ENCODE peak calls at places on chromosome 12, in seven cellular contexts. G, U, I, W, V, C and X are unnamed samples.

GRCh38 chr12:75939016-75939642 is 92.4 kb downstream of the PHLDA1 start:
- DNase-seq in V (no peak), U (no peak), C (no peak), W (peak), I (no peak), G (no peak), X (no peak)

GRCh38 chr12:132423251-132424117 is 66.5 kb upstream of the FBRSL1 start:
- DNase-seq in V (peak), W (no peak), C (no peak), I (no peak), U (no peak), G (no peak), X (no peak)

GRCh38 chr12:62732861-62733427 is 202.0 kb downstream of the PPM1H start:
- DNase-seq in C (peak), U (peak), W (peak), V (no peak), G (no peak), I (no peak), X (no peak)

GRCh38 chr12:4267904-4268548 is 5.5 kb upstream of the CCND2 start:
- DNase-seq in I (no peak), U (no peak), V (no peak), W (no peak), G (no peak), C (no peak), X (no peak)

GRCh38 chr12:42469355-42470006 is 120.1 kb downstream of the PRICKLE1 start:
- DNase-seq in G (no peak), I (no peak), W (no peak), C (no peak), V (no peak), U (no peak), X (no peak)

GRCh38 chr12:6952121-6952859 is 1.1 kb downstream of the PTPN6 start:
- DNase-seq in V (no peak), W (no peak), U (no peak), I (no peak), G (no peak), C (no peak), X (no peak)

GRCh38 chr12:50525422-50525821 is 20.6 kb downstream of the DIP2B start:
- DNase-seq in C (no peak), G (no peak), I (no peak), V (no peak), U (no peak), W (no peak), X (no peak)

GRCh38 chr12:96064266-96064665 is 28.9 kb upstream of the LTA4H start:
- DNase-seq in C (no peak), U (no peak), V (no peak), G (no peak), W (no peak), I (no peak), X (no peak)

GRCh38 chr12:101941306-101942000 is 64.1 kb downstream of the DRAM1 start:
- DNase-seq in V (no peak), C (no peak), I (no peak), U (no peak), G (no peak), W (no peak), X (no peak)

GRCh38 chr12:39887824-39888223 is 218.1 kb downstream of the SLC2A13 start:
- DNase-seq in I (no peak), U (no peak), G (no peak), V (no peak), W (no peak), C (no peak), X (no peak)

DNA sequence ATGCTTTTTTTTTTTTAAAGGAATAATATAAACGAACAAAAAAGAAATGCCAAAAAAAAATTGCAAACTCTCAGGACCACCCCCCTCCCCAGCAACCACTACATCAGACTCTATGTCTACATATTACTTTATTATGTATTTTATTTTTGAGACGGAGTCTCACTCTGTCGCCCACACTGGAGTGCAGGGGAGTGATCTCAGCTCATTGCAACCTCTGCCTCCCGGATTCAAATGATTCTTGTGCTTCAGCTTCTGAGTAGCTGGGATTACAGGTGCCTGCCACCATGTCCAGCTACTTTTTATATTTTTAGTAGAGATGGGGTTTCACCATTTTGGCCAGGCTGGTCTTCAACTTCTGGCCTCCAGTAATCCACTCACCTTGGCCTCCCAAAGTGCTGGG is 22.9 kb downstream of the HECTD4 start:
- DNase-seq in C (no peak), V (no peak), G (no peak), W (no peak), I (no peak), U (no peak), X (no peak)
- H3K9ac ChIP-seq in C (no peak), V (no peak), G (no peak), W (no peak), I (no peak), U (no peak), X (no peak)

GRCh38 chr12:2641761-2642160 is 153.0 kb upstream of the FKBP4 start:
- DNase-seq in U (no peak), G (no peak), W (no peak), I (no peak), C (no peak), V (no peak), X (no peak)

GRCh38 chr12:2639020-2639298 is 155.8 kb upstream of the FKBP4 start:
- DNase-seq in U (no peak), W (no peak), I (no peak), C (no peak), G (no peak), V (no peak), X (no peak)

GRCh38 chr12:2640709-2641108 is 154.1 kb upstream of the FKBP4 start:
- DNase-seq in G (peak), C (peak), I (peak), U (peak), W (peak), V (no peak), X (no peak)

GRCh38 chr12:2641209-2641608 is 153.6 kb upstream of the FKBP4 start:
- DNase-seq in V (no peak), W (peak), I (peak), C (peak), G (peak), U (peak), X (no peak)

GRCh38 chr12:2640281-2640680 is 154.5 kb upstream of the FKBP4 start:
- DNase-seq in W (no peak), C (no peak), U (no peak), I (no peak), G (no peak), V (no peak), X (no peak)
- H3K9ac ChIP-seq in W (peak), C (peak), U (no peak), I (no peak), G (peak), V (no peak), X (no peak)

DNA sequence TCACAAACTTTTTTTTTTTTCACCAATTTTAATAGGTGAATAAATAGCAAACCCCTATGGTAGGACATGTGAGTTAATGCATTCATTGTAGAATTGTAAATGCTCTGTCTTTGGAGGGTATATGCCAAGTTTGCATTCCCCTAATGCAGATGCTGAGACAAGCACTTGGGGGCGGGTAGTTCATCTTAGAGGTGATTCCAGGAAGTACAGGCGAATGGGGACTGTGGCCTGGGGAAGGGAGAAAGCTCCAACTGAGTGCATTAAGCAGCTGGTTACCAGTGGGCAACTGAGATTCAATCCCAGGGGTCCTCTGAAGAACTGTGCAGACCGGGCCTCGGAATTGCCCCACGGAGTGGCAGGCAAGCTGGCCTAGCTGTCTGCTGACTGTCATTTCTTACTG is 107.6 kb downstream of the ZNF664 start:
- DNase-seq in W (no peak), I (no peak), G (no peak), U (no peak), V (no peak), C (no peak), X (no peak)
- H3K9ac ChIP-seq in W (no peak), I (no peak), G (no peak), U (no peak), V (no peak), C (no peak), X (no peak)

DNA sequence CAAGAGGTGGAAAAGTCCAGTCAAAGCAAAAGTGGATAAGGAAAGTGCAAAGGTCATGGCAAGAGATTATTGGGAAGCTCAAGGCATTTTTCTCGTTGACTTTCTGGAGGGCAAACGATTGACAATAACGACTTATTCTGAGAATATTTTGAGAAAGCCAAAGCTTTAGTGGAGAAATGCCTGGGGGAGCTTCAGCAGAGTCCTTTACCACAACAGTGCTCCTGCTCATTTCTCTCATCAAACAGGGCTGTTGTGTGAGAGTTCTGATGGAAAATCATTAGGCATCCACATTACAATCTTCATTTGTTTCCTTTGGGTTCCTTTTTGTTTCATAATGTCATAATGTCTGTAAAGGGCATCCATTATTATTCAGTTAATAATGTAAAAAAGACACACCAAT is 26.9 kb downstream of the PRB3 start:
- DNase-seq in V (no peak), C (no peak), G (no peak), I (no peak), U (no peak), W (no peak), X (no peak)
- H3K9ac ChIP-seq in V (no peak), C (no peak), G (no peak), I (no peak), U (no peak), W (no peak), X (no peak)

DNA sequence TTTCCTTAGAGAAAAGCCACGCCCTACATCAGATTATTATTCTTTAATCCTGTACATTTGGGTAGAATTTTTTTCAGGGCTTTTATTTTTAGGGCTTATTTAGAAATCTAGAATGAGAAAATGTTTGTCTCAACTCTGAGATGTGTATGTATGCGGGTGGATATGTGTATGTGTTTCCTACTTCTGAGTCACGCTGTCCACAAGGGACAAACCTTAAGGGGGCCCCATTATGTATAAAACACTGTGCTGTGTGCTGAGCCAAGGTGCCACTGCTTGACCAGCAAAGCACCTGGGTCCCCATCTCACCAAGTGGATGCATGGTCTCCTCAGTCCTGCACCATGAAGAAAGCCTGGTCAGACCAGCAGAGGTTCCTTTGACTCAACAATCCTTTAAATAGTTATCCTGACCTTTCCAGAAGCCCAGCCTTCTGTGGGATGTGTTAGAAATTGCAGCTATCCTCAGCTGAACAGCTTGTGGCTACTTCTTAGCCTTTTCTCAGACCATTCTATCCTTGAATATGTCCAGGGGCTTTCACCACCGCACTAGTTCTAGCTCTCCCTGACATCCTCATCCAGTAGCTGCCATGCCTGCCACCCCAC is 57.7 kb upstream of the STK38L start:
- DNase-seq in G (no peak), V (no peak), U (peak), W (peak), C (no peak), I (no peak), X (no peak)
- H3K9ac ChIP-seq in G (no peak), V (no peak), U (no peak), W (no peak), C (no peak), I (no peak), X (no peak)

DNA sequence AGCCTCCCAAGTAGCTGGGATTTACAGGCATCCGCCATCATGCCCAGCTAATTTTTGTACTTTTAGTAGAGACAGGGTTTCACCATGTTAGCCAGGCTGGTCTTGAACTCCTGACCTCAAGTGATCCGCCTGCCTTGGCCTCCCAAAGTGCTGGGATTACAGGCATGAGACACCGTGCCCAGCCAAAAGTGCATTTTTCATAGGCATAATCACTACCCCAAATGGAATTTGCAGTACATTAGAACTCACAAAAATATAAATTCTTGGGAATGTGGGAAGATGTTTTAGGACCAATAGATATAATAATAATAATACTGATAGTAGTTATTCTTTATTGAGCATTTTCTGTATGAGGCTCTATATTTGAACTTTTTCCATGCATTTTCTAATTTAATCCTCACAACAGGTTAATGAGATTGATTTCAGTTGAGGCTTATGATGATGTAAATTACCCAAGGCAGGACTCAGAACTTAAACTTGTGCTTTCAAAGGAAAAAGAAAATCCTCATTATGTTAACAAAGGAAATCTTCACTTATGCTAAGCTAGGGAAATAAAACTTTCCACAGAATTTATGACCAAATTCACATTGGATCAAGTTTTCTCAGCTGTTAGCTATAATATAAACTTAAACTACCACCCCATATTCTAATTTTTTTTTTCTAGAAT is 121.6 kb downstream of the SRGAP1 start:
- DNase-seq in V (no peak), G (no peak), U (peak), I (no peak), C (no peak), W (peak), X (no peak)
- H3K9ac ChIP-seq in V (no peak), G (no peak), U (no peak), I (no peak), C (peak), W (no peak), X (no peak)

GRCh38 chr12:26197832-26198231 is 2.5 kb downstream of the SSPN start:
- DNase-seq in U (peak), I (no peak), G (no peak), C (no peak), W (no peak), V (no peak), X (no peak)

GRCh38 chr12:26196424-26196722 is 1.0 kb downstream of the SSPN start:
- DNase-seq in I (no peak), U (peak), G (no peak), C (no peak), W (peak), V (no peak), X (no peak)

GRCh38 chr12:26195250-26195640 is at the start of gene SSPN:
- DNase-seq in U (peak), W (peak), G (peak), I (peak), C (no peak), V (no peak), X (peak)

GRCh38 chr12:26193539-26193938 is 1.8 kb upstream of the SSPN start:
- DNase-seq in W (no peak), V (no peak), G (no peak), C (no peak), I (no peak), U (no peak), X (no peak)

DNA sequence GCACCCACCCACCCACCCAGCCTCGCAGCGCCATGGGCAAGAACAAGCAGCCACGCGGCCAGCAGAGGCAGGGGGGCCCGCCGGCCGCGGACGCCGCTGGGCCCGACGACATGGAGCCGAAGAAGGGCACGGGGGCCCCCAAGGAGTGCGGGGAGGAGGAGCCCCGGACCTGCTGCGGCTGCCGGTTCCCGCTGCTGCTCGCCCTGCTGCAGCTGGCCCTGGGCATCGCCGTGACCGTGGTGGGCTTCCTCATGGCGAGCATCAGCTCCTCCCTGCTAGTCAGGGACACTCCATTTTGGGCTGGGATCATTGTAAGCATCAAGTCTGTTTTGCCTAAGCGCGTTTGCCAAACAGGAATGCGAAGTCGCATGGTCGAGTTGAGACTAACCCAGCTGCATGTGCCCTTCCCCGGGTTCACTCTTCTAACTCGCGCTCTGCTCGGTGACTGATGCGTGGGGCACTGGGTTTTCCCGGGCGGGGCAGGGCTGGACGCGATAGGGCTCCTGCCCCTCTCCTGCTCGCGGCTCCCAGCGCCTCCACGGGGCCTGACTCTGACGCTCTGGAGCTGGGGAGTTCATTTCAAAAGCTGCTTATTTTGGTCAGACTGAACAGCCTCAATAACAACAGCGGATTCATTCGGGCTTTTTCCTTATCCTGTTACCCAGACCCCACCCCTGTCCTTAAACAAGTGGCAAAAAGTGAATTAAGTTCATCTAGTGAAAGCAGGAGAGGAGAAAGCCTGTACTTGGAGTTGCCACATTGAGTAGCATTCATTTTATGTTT is 459 bp downstream of the SSPN start:
- DNase-seq in U (peak), C (no peak), V (no peak), G (peak), W (peak), I (peak), X (peak)
- H3K9ac ChIP-seq in U (peak), C (no peak), V (no peak), G (peak), W (peak), I (peak), X (peak)

DNA sequence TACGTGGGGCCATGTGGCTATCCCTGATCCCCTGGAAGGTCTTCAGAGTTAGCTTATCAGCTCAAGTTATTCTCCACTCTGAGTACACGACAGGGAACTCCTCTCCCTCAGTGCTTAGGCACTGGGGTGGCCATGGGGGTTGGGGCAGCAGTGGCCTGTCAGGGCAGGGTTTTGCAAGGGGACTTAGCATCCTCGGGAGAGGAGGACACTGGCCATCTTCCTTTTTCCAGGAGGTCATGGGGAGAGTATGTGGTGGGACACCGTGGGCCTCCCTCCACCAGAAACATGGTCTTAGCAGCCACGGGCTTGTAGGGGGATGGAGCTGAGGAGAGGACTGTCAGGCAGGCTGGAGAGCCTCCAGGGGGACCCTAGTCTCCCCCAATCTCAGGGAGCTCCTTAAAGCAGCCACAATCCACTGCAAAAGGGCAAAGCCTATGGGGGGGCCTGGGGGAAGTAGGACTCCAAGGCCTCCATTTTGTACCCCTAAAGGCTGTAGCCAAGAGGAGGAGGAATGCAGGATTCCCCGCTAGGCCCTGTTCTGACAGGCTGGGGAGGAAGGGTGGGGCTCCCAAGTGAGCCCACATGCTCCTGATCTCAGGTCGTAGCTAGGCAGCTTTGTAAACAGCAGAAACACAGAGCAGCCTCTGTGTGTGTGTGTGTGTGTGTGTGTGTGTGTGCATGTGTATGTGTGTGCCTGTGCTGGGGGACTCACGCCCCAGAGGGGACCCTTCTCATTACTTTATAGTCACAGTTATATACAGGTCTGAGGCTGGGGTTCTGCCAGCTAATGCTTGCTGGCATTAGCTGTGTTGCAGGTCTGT is 36.6 kb downstream of the KRT80 start:
- DNase-seq in C (no peak), I (peak), V (no peak), U (no peak), W (no peak), G (no peak), X (no peak)
- H3K9ac ChIP-seq in C (peak), I (no peak), V (no peak), U (no peak), W (no peak), G (no peak), X (no peak)